ENCODE peak calls at places on chromosomes 13 and 19, in six cellular contexts. S, D, T, G, P and U are unnamed samples.

GRCh38 chr13:80654638-80655249 is 313.8 kb upstream of the SPRY2 start:
- DNase-seq in S (no peak), G (no peak), D (no peak), P (peak), T (no peak), U (no peak)

GRCh38 chr19:16516381-16516780 is 20.2 kb downstream of the C19orf44 start:
- DNase-seq in T (no peak), G (no peak), P (no peak), S (no peak), D (no peak), U (no peak)

GRCh38 chr13:114113961-114114360 is 18.5 kb downstream of the RASA3 start:
- DNase-seq in T (no peak), P (no peak), D (no peak), S (no peak), G (no peak), U (peak)

GRCh38 chr13:79937311-79938243 is 403.3 kb downstream of the SPRY2 start:
- DNase-seq in G (no peak), S (no peak), T (no peak), P (no peak), D (no peak), U (no peak)

GRCh38 chr13:113730145-113730750 is 28.8 kb upstream of the TMEM255B start:
- DNase-seq in D (no peak), G (no peak), T (no peak), P (no peak), S (no peak), U (no peak)

GRCh38 chr19:5534787-5535586 is 32.8 kb downstream of the TINCR start:
- DNase-seq in P (no peak), G (no peak), D (no peak), T (no peak), S (no peak), U (peak)

GRCh38 chr19:4932711-4933110 is 23.4 kb downstream of the UHRF1 start:
- DNase-seq in T (no peak), P (no peak), D (no peak), S (no peak), G (no peak), U (no peak)

GRCh38 chr13:113634279-113635047 is 23.5 kb downstream of the ATP4B start:
- DNase-seq in T (no peak), P (no peak), G (no peak), S (no peak), D (no peak), U (no peak)

GRCh38 chr13:23378009-23378632 is 55.4 kb downstream of the SACS start:
- DNase-seq in G (no peak), T (peak), D (no peak), S (peak), P (peak), U (no peak)

GRCh38 chr13:99380921-99381645 is 73.9 kb upstream of the GPR183 start:
- DNase-seq in G (peak), T (no peak), P (no peak), S (peak), D (no peak), U (no peak)

GRCh38 chr13:29487466-29488454 is 107.7 kb downstream of the SLC7A1 start:
- DNase-seq in D (no peak), S (no peak), G (no peak), T (no peak), P (no peak), U (no peak)

GRCh38 chr13:44976196-44976595 is 13.1 kb downstream of the NUFIP1 start:
- DNase-seq in G (no peak), S (no peak), T (no peak), D (no peak), P (no peak), U (no peak)

GRCh38 chr19:40216777-40217026 is 1.5 kb downstream of the TTC9B start:
- DNase-seq in T (no peak), D (no peak), S (no peak), P (no peak), G (no peak), U (no peak)

GRCh38 chr13:47945738-47946137 is 55.3 kb downstream of the SUCLA2 start:
- DNase-seq in D (no peak), T (no peak), S (peak), G (no peak), P (peak), U (peak)

GRCh38 chr19:51083181-51083580 is 494 bp upstream of the KLK14 start:
- DNase-seq in T (no peak), S (no peak), G (no peak), D (no peak), P (no peak), U (no peak)

GRCh38 chr19:17121736-17122293 is 46.2 kb downstream of the MYO9B start:
- DNase-seq in G (no peak), T (no peak), S (no peak), P (peak), D (no peak), U (no peak)

GRCh38 chr19:16969127-16969526 is 57.5 kb downstream of the CPAMD8 start:
- DNase-seq in S (no peak), D (peak), G (no peak), P (peak), T (no peak), U (peak)

GRCh38 chr13:33543631-33544030 is 258.1 kb upstream of the STARD13 start:
- DNase-seq in P (no peak), D (peak), S (no peak), G (no peak), T (no peak), U (peak)

GRCh38 chr19:52735734-52736133 is 890 bp upstream of the ZNF611 start:
- DNase-seq in T (no peak), G (no peak), P (peak), D (peak), S (peak), U (peak)

GRCh38 chr13:111006508-111007031 is 91.7 kb upstream of the ANKRD10 start:
- DNase-seq in T (no peak), G (no peak), D (peak), P (peak), S (no peak), U (no peak)

GRCh38 chr19:35642312-35642711 is 767 bp downstream of the ETV2 start:
- DNase-seq in G (no peak), T (no peak), D (no peak), P (no peak), S (no peak), U (no peak)

GRCh38 chr19:10109528-10109927 is 2.0 kb upstream of the P2RY11 start:
- DNase-seq in S (no peak), T (no peak), D (no peak), P (no peak), G (no peak), U (no peak)

GRCh38 chr19:8900421-8900820 is 68.2 kb downstream of the MBD3L1 start:
- DNase-seq in P (no peak), S (no peak), G (no peak), T (no peak), D (no peak), U (no peak)

GRCh38 chr13:49082653-49083536 is 107.2 kb downstream of the FNDC3A start:
- DNase-seq in P (peak), G (no peak), D (no peak), S (peak), T (no peak), U (no peak)

GRCh38 chr13:80217614-80218456 is 123.1 kb downstream of the SPRY2 start:
- DNase-seq in D (no peak), G (no peak), P (peak), T (no peak), S (no peak), U (no peak)

GRCh38 chr13:95181586-95181985 is 119.7 kb downstream of the ABCC4 start:
- DNase-seq in S (no peak), P (no peak), G (no peak), D (no peak), T (no peak), U (no peak)

GRCh38 chr19:8500158-8500557 is 2.3 kb downstream of the PRAM1 start:
- DNase-seq in P (peak), D (no peak), G (no peak), T (no peak), S (no peak), U (no peak)

GRCh38 chr19:44850641-44851109 is 4.6 kb downstream of the NECTIN2 start:
- DNase-seq in G (no peak), D (no peak), P (no peak), S (no peak), T (no peak), U (peak)

GRCh38 chr13:105346141-105346766 is 1189.2 kb downstream of the EFNB2 start:
- DNase-seq in T (no peak), G (no peak), S (peak), P (peak), D (no peak), U (no peak)

GRCh38 chr19:41298327-41298964 is 11.5 kb upstream of the CCDC97 start:
- DNase-seq in T (no peak), S (no peak), D (peak), P (peak), G (no peak), U (no peak)

GRCh38 chr13:29713841-29714240 is 118.4 kb upstream of the SLC7A1 start:
- DNase-seq in P (peak), G (peak), D (no peak), S (no peak), T (no peak), U (no peak)

GRCh38 chr13:71619096-71619495 is 247.9 kb downstream of the DACH1 start:
- DNase-seq in S (no peak), T (no peak), P (peak), D (no peak), G (no peak), U (no peak)

GRCh38 chr13:105702441-105702840 is 833.0 kb downstream of the EFNB2 start:
- DNase-seq in T (no peak), P (no peak), G (no peak), D (peak), S (peak), U (peak)

GRCh38 chr13:50094615-50095293 is 79.5 kb downstream of the KCNRG start:
- DNase-seq in G (no peak), P (peak), S (no peak), T (no peak), D (no peak), U (no peak)

GRCh38 chr19:12647490-12648071 is 19.0 kb downstream of the MAN2B1 start:
- DNase-seq in G (peak), T (no peak), S (no peak), P (peak), D (no peak), U (no peak)

GRCh38 chr13:59700281-59700680 is 463.4 kb downstream of the DIAPH3 start:
- DNase-seq in G (no peak), S (no peak), P (peak), D (no peak), T (peak), U (no peak)

GRCh38 chr13:30340367-30341184 is 33.2 kb upstream of the KATNAL1 start:
- DNase-seq in P (peak), S (no peak), G (no peak), D (no peak), T (no peak), U (no peak)

GRCh38 chr13:96817336-96817941 is 176.8 kb downstream of the OXGR1 start:
- DNase-seq in D (peak), T (no peak), P (peak), S (no peak), G (peak), U (peak)